ENCODE peak calls at places on chromosomes 5 and 9, in seven cellular contexts. U, Z, A, I, P, V and M are unnamed samples.

GRCh38 chr5:176810084-176810597 is at the start of gene UNC5A:
- DNase-seq in U (no peak), Z (no peak), A (peak; percentile 20), I (peak; percentile 21), P (peak; percentile 24), V (no peak), M (peak; percentile 39)

GRCh38 chr5:171989276-171989675 is 17.2 kb downstream of the FBXW11 start:
- DNase-seq in U (no peak), Z (no peak), A (no peak), I (peak; percentile 53), P (no peak), V (no peak), M (no peak)

GRCh38 chr5:156755421-156756087 is 94.5 kb upstream of the PPP1R2B start:
- DNase-seq in U (no peak), Z (no peak), A (no peak), I (no peak), P (no peak), V (no peak), M (no peak)

GRCh38 chr9:38096238-38096805 is 27.3 kb upstream of the SHB start:
- DNase-seq in U (peak; percentile 69), Z (no peak), A (no peak), I (no peak), P (no peak), V (no peak), M (no peak)

GRCh38 chr9:132834343-132834742 is 43.7 kb downstream of the AK8 start:
- DNase-seq in U (no peak), Z (no peak), A (no peak), I (no peak), P (no peak), V (no peak), M (no peak)

GRCh38 chr5:122142480-122142879 is 13.1 kb downstream of the ZNF474 start:
- DNase-seq in U (no peak), Z (no peak), A (peak; percentile 17), I (peak; percentile 85), P (no peak), V (no peak), M (peak; percentile 84)

GRCh38 chr5:109553826-109554225 is 135.9 kb upstream of the MAN2A1 start:
- DNase-seq in U (no peak), Z (no peak), A (no peak), I (peak; percentile 35), P (no peak), V (no peak), M (no peak)

GRCh38 chr5:15722305-15722704 is 222.3 kb downstream of the FBXL7 start:
- DNase-seq in U (no peak), Z (no peak), A (no peak), I (no peak), P (no peak), V (no peak), M (no peak)

GRCh38 chr5:172659570-172659908 is 18.5 kb downstream of the NEURL1B start:
- DNase-seq in U (no peak), Z (no peak), A (no peak), I (no peak), P (no peak), V (no peak), M (no peak)

GRCh38 chr5:72752909-72753308 is 63.6 kb upstream of the TNPO1 start:
- DNase-seq in U (no peak), Z (no peak), A (no peak), I (no peak), P (no peak), V (no peak), M (no peak)

GRCh38 chr9:22316645-22317044 is 130.0 kb upstream of the DMRTA1 start:
- DNase-seq in U (no peak), Z (no peak), A (no peak), I (no peak), P (no peak), V (no peak), M (no peak)

GRCh38 chr5:139646912-139647391 is 1.2 kb upstream of the CXXC5 start:
- DNase-seq in U (no peak), Z (peak; percentile 32), A (no peak), I (no peak), P (peak; percentile 20), V (no peak), M (peak; percentile 47)

GRCh38 chr9:116421006-116421538 is 266.0 kb upstream of the TRIM32 start:
- DNase-seq in U (no peak), Z (no peak), A (no peak), I (peak; percentile 81), P (no peak), V (no peak), M (no peak)

GRCh38 chr5:131019601-131020315 is 145.3 kb downstream of the HINT1 start:
- DNase-seq in U (no peak), Z (no peak), A (no peak), I (no peak), P (no peak), V (no peak), M (no peak)

GRCh38 chr9:97889941-97890557 is 32.3 kb downstream of the TRMO start:
- DNase-seq in U (peak; percentile 56), Z (peak; percentile 22), A (no peak), I (peak; percentile 28), P (no peak), V (no peak), M (peak; percentile 6)

GRCh38 chr9:16410601-16411285 is 459.7 kb downstream of the BNC2 start:
- DNase-seq in U (no peak), Z (no peak), A (no peak), I (peak; percentile 85), P (no peak), V (no peak), M (peak; percentile 31)

GRCh38 chr5:322281-322941 is 897 bp downstream of the AHRR start:
- DNase-seq in U (peak; percentile 80), Z (no peak), A (peak; percentile 23), I (no peak), P (no peak), V (no peak), M (peak; percentile 63)
- H3K4me3 ChIP-seq in U (peak overlapping the region; percentile 51), Z (peak overlapping the region; percentile 56), A (peak overlapping the region; percentile 59), I (peak overlapping the region; percentile 40), P (peak overlapping the region; percentile 72), V (peak overlapping the region; percentile 78), M (peak overlapping the region; percentile 63)

DNA sequence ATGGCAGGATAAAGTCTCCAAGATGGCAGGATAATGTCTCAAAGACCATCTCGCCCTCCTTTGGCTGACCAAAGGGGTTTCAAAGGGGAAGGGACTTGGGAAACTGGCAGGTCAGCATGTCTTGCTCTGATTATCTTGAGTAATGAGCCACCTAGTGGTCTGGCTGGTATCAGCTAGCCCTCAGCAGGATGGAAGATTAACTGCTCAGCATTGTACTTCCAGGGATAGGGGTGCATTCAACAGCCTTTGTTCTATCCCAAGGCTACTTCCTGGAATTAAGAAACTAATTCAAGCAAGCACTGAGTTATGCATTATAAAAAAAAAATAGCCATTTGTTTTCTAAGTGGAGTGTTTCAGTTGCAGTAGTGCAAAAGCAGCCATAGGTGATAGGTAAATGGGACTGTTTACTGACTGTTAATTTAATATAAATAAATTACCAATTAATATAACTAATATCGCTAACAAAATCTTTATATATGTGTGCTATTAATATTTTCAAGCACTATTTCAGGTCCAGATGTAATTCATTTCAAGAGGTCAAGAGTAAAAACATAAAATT is 555.5 kb downstream of the CDH9 start:
- DNase-seq in U (no peak), Z (peak; percentile 12), A (no peak), I (peak; percentile 9), P (no peak), V (no peak), M (peak; percentile 25)
- H3K4me3 ChIP-seq in U (peak overlapping the region; percentile 30), Z (no peak overlapping the region), A (no peak overlapping the region), I (no peak overlapping the region), P (peak overlapping the region; percentile 31), V (no peak overlapping the region), M (no peak overlapping the region)

DNA sequence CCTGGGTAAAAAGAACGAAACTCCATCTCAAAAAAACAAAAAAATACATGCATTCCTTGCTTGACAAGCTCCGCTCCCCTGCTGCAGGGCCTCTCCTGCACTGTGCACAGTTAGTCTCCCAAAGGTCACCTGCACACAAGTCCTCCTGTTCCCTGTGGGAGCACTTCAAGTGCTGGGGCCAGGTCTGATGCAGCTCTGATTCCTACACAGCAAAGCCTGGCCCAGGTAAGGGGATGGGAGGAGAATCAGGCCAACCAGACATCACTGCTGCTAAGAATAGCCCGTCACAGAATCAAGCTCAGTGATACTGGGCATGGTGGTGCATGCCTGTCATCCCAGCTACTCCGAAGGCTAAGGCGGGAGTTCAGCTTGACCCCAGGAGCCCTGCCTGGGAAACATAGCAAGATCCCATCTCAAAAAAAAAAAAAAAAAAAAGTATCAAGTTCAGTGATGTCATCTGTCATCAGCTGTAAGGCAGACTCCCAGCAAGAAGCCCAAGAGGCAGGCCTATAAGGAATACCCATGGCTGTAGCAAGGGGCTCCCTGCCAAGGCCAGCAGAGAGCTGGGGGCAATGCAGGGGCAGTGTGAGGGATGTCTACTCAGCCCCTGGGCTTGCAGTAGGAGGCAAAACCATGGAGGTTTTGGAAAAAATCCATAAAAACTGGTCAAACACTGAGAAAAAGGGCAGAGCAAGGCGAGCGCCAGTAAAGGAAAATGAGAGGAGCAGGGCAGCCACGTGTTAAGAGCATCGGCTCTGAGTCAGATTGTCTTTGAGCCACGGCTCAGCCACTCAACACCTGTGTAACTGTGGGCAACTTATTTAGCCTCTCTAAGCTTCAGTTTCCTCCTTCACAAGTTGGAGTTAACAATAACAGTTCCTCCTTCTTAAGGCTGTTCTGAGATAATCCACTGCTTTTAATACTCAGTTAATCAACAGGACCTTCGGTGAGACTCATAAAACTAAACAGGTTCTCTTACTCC is 3.2 kb downstream of the TPM2 start:
- DNase-seq in U (no peak), Z (no peak), A (peak; percentile 74), I (peak; percentile 79), P (peak; percentile 36), V (no peak), M (peak; percentile 40)
- H3K4me3 ChIP-seq in U (peak overlapping the region; percentile 65), Z (no peak overlapping the region), A (peak overlapping the region; percentile 64), I (peak overlapping the region; percentile 96), P (peak overlapping the region; percentile 78), V (peak overlapping the region; percentile 97), M (peak overlapping the region; percentile 87)

GRCh38 chr9:129624168-129624759 is 1.7 kb upstream of the NTMT1 start:
- DNase-seq in U (no peak), Z (peak; percentile 67), A (peak; percentile 63), I (peak; percentile 60), P (no peak), V (no peak), M (peak; percentile 71)

GRCh38 chr9:129619787-129620668 is 873 bp downstream of the C9orf50 start:
- DNase-seq in U (no peak), Z (no peak), A (no peak), I (no peak), P (no peak), V (no peak), M (peak; percentile 54)

GRCh38 chr9:129623331-129623730 is 2.4 kb upstream of the C9orf50 start:
- DNase-seq in U (no peak), Z (no peak), A (peak; percentile 84), I (peak; percentile 70), P (no peak), V (no peak), M (no peak)

GRCh38 chr9:129617167-129617566 is 3.7 kb downstream of the C9orf50 start:
- DNase-seq in U (no peak), Z (no peak), A (peak; percentile 61), I (peak; percentile 65), P (no peak), V (no peak), M (peak; percentile 85)

DNA sequence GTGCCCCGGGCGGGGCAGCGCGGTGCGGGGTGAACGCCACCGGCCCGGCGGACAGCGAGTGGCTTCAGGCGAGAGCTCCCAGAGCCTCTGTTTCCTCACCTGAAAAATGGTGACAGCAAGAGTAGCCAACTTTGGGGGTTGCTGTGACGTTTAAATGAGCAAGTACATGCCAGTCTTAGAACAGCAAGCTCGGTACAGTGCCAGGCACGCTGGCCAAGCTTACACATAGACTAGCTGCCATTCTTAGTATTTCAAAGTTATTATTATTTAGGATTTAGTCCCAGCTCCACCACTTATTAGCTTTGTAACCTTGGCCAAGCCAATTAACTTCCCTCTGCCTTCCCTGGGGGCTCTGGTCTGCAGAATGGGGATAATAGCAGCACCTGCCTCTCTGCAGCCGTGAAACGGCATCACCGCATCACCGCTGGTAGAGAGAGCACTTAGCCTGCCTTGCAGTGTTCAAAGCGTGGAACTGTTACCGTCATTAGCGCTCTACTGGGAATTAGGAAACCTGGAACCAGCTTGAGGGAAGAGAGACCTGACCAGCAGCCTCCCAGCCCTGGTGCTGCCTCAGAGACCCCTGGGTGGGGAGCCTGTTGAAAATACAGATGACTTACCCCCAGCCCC is at the start of gene C9orf50:
- DNase-seq in U (no peak), Z (no peak), A (no peak), I (no peak), P (no peak), V (no peak), M (no peak)
- H3K4me3 ChIP-seq in U (peak within 1 kb of the TSS; percentile 61), Z (peak within 1 kb of the TSS; percentile 57), A (peak within 1 kb of the TSS; percentile 44), I (peak within 1 kb of the TSS; percentile 35), P (peak within 1 kb of the TSS; percentile 69), V (peak within 1 kb of the TSS; percentile 56), M (peak within 1 kb of the TSS; percentile 71)